ENCODE peak calls at places on chromosomes 13 and 19, in seven cellular contexts. A, E, B, N, U, G and F are unnamed samples.

GRCh38 chr13:96804186-96804585 is 190.1 kb downstream of the OXGR1 start:
- DNase-seq in A (no peak), E (no peak), B (no peak), N (no peak), U (no peak), G (no peak), F (no peak)

GRCh38 chr13:52405767-52406494 is at the start of gene THSD1:
- DNase-seq in A (peak; percentile 40), E (peak; percentile 83), B (peak; percentile 52), N (no peak), U (peak; percentile 55), G (peak; percentile 57), F (no peak)

GRCh38 chr19:37329686-37330085 is 41.2 kb upstream of the ZNF527 start:
- DNase-seq in A (no peak), E (no peak), B (no peak), N (no peak), U (no peak), G (no peak), F (no peak)

GRCh38 chr19:10769533-10770491 is 51.9 kb downstream of the DNM2 start:
- DNase-seq in A (no peak), E (peak; percentile 85), B (peak; percentile 42), N (no peak), U (peak; percentile 47), G (peak; percentile 89), F (no peak)

GRCh38 chr13:112980441-112980840 is 11.4 kb downstream of the MCF2L start:
- DNase-seq in A (no peak), E (no peak), B (no peak), N (no peak), U (no peak), G (no peak), F (no peak)

GRCh38 chr19:56933014-56933705 is 92.6 kb upstream of the PEG3 start:
- DNase-seq in A (no peak), E (no peak), B (no peak), N (no peak), U (no peak), G (no peak), F (no peak)

GRCh38 chr19:34853369-34853768 is 73.3 kb upstream of the ZNF30 start:
- DNase-seq in A (no peak), E (no peak), B (no peak), N (no peak), U (no peak), G (no peak), F (no peak)

GRCh38 chr13:39110518-39111097 is 72.4 kb downstream of the NHLRC3 start:
- DNase-seq in A (no peak), E (no peak), B (no peak), N (no peak), U (no peak), G (no peak), F (no peak)

GRCh38 chr19:45716314-45717130 is 14.2 kb downstream of the FBXO46 start:
- DNase-seq in A (peak; percentile 50), E (no peak), B (peak; percentile 46), N (no peak), U (peak; percentile 32), G (no peak), F (no peak)

GRCh38 chr19:36573948-36574726 is 1.0 kb upstream of the ZNF529 start:
- DNase-seq in A (no peak), E (no peak), B (peak; percentile 35), N (no peak), U (no peak), G (peak; percentile 17), F (no peak)

GRCh38 chr13:101382086-101382485 is 34.2 kb downstream of the NALCN start:
- DNase-seq in A (no peak), E (no peak), B (no peak), N (no peak), U (no peak), G (no peak), F (no peak)

GRCh38 chr13:106797081-106797640 is 229.2 kb upstream of the ARGLU1 start:
- DNase-seq in A (no peak), E (no peak), B (no peak), N (no peak), U (no peak), G (no peak), F (no peak)

GRCh38 chr13:90926459-90926858 is 421.0 kb upstream of the MIR17HG start:
- DNase-seq in A (no peak), E (no peak), B (peak; percentile 42), N (no peak), U (no peak), G (no peak), F (no peak)

GRCh38 chr13:27783111-27783510 is 9.2 kb upstream of the GSX1 start:
- DNase-seq in A (no peak), E (no peak), B (peak; percentile 29), N (no peak), U (peak; percentile 18), G (no peak), F (peak; percentile 9)

GRCh38 chr13:73325351-73326214 is 266.8 kb downstream of the KLF5 start:
- DNase-seq in A (no peak), E (no peak), B (no peak), N (no peak), U (no peak), G (no peak), F (no peak)

GRCh38 chr13:111962431-111962891 is 104.5 kb upstream of the SOX1 start:
- DNase-seq in A (no peak), E (no peak), B (no peak), N (no peak), U (no peak), G (no peak), F (no peak)

DNA sequence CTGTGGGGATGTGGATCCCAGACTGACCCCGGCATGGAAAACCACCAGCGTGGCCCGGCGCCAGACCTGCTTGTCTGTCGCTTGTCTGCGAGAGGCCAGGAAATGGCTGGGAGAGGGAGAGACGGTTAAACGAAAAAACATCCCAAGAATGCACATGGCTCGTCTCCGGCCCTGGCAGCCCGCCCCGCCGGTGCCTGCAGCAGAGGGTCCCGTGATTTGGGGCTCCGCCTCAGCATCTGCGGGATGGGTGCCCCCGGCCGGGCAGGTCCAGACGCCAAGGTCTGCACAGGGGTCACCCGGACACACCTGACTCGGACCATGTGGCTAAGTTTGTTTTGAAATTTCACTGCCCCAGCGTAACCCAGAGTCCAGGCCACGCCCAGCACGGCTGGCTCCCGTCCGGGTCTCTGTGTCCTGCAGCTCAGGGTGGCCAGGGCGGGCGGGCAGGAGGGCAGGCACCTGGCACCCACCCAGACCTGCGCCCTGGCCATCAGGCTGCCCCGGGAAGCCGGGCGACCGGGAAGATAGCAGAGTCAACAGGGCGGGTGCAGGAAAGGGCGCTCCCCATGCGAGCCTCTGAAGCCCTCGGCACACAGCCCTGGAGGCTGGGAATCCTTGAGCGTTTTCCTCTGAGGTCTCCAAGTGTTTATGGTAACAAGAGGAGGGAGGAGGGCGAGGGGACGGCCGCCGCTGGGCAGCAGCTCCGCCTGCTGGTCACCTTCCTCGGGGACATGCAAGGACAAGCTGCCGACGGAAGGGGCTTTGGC is 103.2 kb downstream of the GADD45B start:
- DNase-seq in A (peak; percentile 74), E (peak; percentile 89), B (peak; percentile 94), N (peak; percentile 61), U (peak; percentile 93), G (peak; percentile 90), F (no peak)
- H3K4me3 ChIP-seq in A (peak overlapping the region; percentile 35), E (peak overlapping the region; percentile 61), B (peak overlapping the region; percentile 40), N (peak overlapping the region; percentile 64), U (peak overlapping the region; percentile 57), G (no peak overlapping the region), F (no peak overlapping the region)

DNA sequence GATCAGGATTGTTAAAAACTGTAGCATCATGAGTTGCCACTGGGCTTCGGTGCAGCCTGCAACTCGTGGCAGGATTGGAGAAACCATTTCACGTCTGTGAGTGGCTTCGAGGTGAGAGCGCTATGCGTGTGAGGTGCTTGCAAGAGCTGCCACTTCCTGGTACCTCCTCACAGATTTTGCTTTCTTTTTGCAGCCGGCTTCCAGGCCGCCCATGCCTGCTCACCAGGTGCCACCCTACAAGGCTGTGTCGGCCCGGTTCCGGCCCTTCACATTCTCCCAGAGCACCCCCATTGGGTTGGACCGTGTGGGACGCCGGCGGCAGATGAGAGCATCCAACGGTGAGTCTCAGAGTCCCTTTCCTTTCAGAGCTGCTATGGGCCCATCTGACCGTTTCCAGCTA is 57.9 kb upstream of the C1QTNF9 start:
- DNase-seq in A (no peak), E (no peak), B (no peak), N (no peak), U (no peak), G (no peak), F (peak; percentile 39)
- H3K4me3 ChIP-seq in A (no peak overlapping the region), E (no peak overlapping the region), B (no peak overlapping the region), N (no peak overlapping the region), U (no peak overlapping the region), G (no peak overlapping the region), F (no peak overlapping the region)

DNA sequence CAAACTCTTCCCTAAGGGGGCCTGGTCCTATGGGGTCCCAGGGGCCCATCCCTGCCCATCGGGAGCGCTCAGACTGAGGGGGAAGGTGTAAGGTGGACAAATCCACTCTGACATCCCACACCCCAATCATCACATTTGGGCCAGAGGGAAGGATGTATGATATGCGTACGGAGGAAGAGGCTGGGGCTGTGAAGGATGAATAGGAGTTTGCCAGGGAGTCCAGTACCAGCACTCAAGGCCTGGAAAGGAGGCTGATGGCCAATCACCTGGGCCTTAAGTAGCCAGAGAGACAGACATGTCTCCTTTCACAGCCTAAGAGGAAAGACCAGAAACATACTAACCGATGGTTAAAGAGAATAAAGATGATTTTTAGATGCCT is 14.9 kb downstream of the TJP3 start:
- DNase-seq in A (no peak), E (no peak), B (no peak), N (no peak), U (no peak), G (no peak), F (no peak)
- H3K4me3 ChIP-seq in A (no peak overlapping the region), E (no peak overlapping the region), B (no peak overlapping the region), N (no peak overlapping the region), U (no peak overlapping the region), G (no peak overlapping the region), F (no peak overlapping the region)

GRCh38 chr19:3402631-3403443 is 36.5 kb downstream of the NFIC start:
- DNase-seq in A (no peak), E (no peak), B (no peak), N (no peak), U (no peak), G (no peak), F (no peak)

GRCh38 chr19:3403489-3404323 is 37.3 kb downstream of the NFIC start:
- DNase-seq in A (no peak), E (peak; percentile 95), B (peak; percentile 98), N (peak; percentile 91), U (peak; percentile 98), G (peak; percentile 98), F (no peak)

GRCh38 chr19:3406571-3407111 is 40.3 kb downstream of the NFIC start:
- DNase-seq in A (no peak), E (no peak), B (no peak), N (no peak), U (no peak), G (no peak), F (no peak)

GRCh38 chr19:3404324-3405260 is 38.2 kb downstream of the NFIC start:
- DNase-seq in A (no peak), E (peak; percentile 93), B (peak; percentile 95), N (peak; percentile 81), U (peak; percentile 93), G (peak; percentile 91), F (no peak)

GRCh38 chr19:3405261-3405653 is 38.9 kb downstream of the NFIC start:
- DNase-seq in A (no peak), E (no peak), B (no peak), N (no peak), U (no peak), G (no peak), F (no peak)
- H3K4me3 ChIP-seq in A (no peak overlapping the region), E (peak overlapping the region; percentile 52), B (no peak overlapping the region), N (no peak overlapping the region), U (peak overlapping the region; percentile 51), G (no peak overlapping the region), F (no peak overlapping the region)